ENCODE peak calls at places on chromosomes 7 and 10, in ten cellular contexts. A is endodermal cell, B is psoas muscle, J is HCT116, C is left ventricle myocardium inferior, M is Panc1, T is PC-9, Z is pancreas, R is OCI-LY7, N is left lung. P is an unnamed sample.

GRCh38 chr10:31959461-31960173 is 31.0 kb upstream of the ARHGAP12 start:
- DNase-seq in A (no peak), B (no peak), J (no peak), C (no peak), M (no peak), T (no peak), Z (peak; percentile 27), R (no peak), N (peak; percentile 48), P (no peak)

GRCh38 chr7:74477188-74477587 is 23.5 kb downstream of the GTF2IRD1 start:
- DNase-seq in A (no peak), B (no peak), J (no peak), C (no peak), M (no peak), T (peak; percentile 48), Z (no peak), R (no peak), N (no peak), P (no peak)

GRCh38 chr7:100602889-100603696 is 930 bp downstream of the PCOLCE start:
- DNase-seq in A (peak; percentile 90), B (peak; percentile 79), J (no peak), C (peak; percentile 84), M (no peak), T (no peak), Z (no peak), R (no peak), N (peak; percentile 71), P (no peak)

GRCh38 chr7:83610649-83611304 is 38.2 kb downstream of the SEMA3E start:
- DNase-seq in A (peak; percentile 56), B (no peak), J (no peak), C (no peak), M (no peak), T (no peak), Z (no peak), R (no peak), N (no peak), P (no peak)

GRCh38 chr10:105070980-105071379 is 429.9 kb downstream of the SORCS3 start:
- DNase-seq in A (no peak), B (no peak), J (no peak), C (no peak), M (no peak), T (no peak), Z (no peak), R (no peak), N (no peak), P (no peak)

GRCh38 chr10:48684463-48684791 is 246 bp upstream of the WDFY4 start:
- DNase-seq in A (no peak), B (no peak), J (no peak), C (no peak), M (no peak), T (no peak), Z (no peak), R (no peak), N (no peak), P (no peak)

GRCh38 chr10:103710490-103710889 is 144.9 kb downstream of the SH3PXD2A start:
- DNase-seq in A (no peak), B (no peak), J (no peak), C (no peak), M (no peak), T (peak; percentile 73), Z (no peak), R (no peak), N (no peak), P (no peak)

GRCh38 chr7:128030999-128031681 is at the start of gene LRRC4:
- DNase-seq in A (peak; percentile 83), B (no peak), J (no peak), C (no peak), M (no peak), T (no peak), Z (no peak), R (peak; percentile 30), N (peak; percentile 43), P (peak; percentile 8)

GRCh38 chr7:22672892-22673637 is 53.9 kb upstream of the IL6 start:
- DNase-seq in A (no peak), B (no peak), J (no peak), C (no peak), M (peak; percentile 78), T (peak; percentile 99), Z (no peak), R (no peak), N (no peak), P (no peak)

GRCh38 chr7:22675917-22676343 is 51.1 kb upstream of the IL6 start:
- DNase-seq in A (no peak), B (no peak), J (no peak), C (no peak), M (no peak), T (no peak), Z (no peak), R (no peak), N (no peak), P (peak; percentile 84)

GRCh38 chr7:22677680-22678079 is 49.3 kb upstream of the IL6 start:
- DNase-seq in A (no peak), B (no peak), J (no peak), C (no peak), M (no peak), T (no peak), Z (no peak), R (peak; percentile 6), N (no peak), P (no peak)

GRCh38 chr7:22675436-22675835 is 51.6 kb upstream of the IL6 start:
- DNase-seq in A (no peak), B (no peak), J (no peak), C (no peak), M (no peak), T (no peak), Z (no peak), R (no peak), N (no peak), P (no peak)

GRCh38 chr7:22676385-22676784 is 50.6 kb upstream of the IL6 start:
- DNase-seq in A (no peak), B (no peak), J (no peak), C (no peak), M (no peak), T (no peak), Z (no peak), R (no peak), N (no peak), P (no peak)
- H3K4me1 ChIP-seq in A (peaks cover 16% of the 10 kb centered on the region), B (no peaks in the 10 kb centered on the region), J (no peaks in the 10 kb centered on the region), C (peaks cover 6% of the 10 kb centered on the region), M (peaks cover 3% of the 10 kb centered on the region), T (peaks cover 30% of the 10 kb centered on the region), Z (no peaks in the 10 kb centered on the region), R (peaks cover 5% of the 10 kb centered on the region), N (no peaks in the 10 kb centered on the region), P (peaks cover 18% of the 10 kb centered on the region)

DNA sequence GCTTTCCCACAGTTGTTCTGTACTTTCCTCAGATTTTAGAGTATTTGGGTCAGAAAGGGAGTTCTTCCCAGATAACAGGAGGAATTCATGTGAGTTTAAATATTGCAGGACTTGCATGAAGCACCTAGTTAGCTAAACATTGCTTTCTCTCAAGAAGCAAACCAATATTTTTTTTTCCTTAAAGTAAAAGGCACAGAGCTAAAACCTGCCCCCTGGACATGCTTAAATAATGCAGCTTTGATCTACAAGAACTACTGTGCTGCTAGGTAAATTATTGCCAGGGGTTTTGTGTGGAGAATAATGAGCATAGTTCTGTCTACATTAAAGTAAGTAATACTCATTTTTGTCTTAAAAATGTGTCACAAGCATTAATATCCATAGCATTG is 542 bp upstream of the SOSTDC1 start:
- DNase-seq in A (no peak), B (no peak), J (no peak), C (no peak), M (no peak), T (no peak), Z (no peak), R (no peak), N (no peak), P (peak; percentile 0)
- H3K4me3 ChIP-seq in A (no peak overlapping the region), B (no peak overlapping the region), J (no peak overlapping the region), C (peak overlapping the region; percentile 44), M (peak overlapping the region; percentile 10), T (no peak overlapping the region), Z (no peak overlapping the region), R (no peak overlapping the region), N (no peak overlapping the region), P (no peak overlapping the region)

GRCh38 chr10:97139651-97140283 is 46.0 kb downstream of the SLIT1 start:
- DNase-seq in A (no peak), B (no peak), J (no peak), C (no peak), M (no peak), T (no peak), Z (no peak), R (no peak), N (no peak), P (no peak)

GRCh38 chr10:97138174-97138573 is 47.6 kb downstream of the SLIT1 start:
- DNase-seq in A (peak; percentile 79), B (no peak), J (peak; percentile 31), C (no peak), M (no peak), T (no peak), Z (no peak), R (peak; percentile 30), N (no peak), P (no peak)

GRCh38 chr10:97138777-97139317 is 46.9 kb downstream of the SLIT1 start:
- DNase-seq in A (peak; percentile 36), B (no peak), J (no peak), C (peak; percentile 22), M (no peak), T (no peak), Z (no peak), R (no peak), N (no peak), P (no peak)

GRCh38 chr10:97140284-97140846 is 45.4 kb downstream of the SLIT1 start:
- DNase-seq in A (no peak), B (no peak), J (no peak), C (no peak), M (no peak), T (no peak), Z (no peak), R (no peak), N (no peak), P (no peak)

DNA sequence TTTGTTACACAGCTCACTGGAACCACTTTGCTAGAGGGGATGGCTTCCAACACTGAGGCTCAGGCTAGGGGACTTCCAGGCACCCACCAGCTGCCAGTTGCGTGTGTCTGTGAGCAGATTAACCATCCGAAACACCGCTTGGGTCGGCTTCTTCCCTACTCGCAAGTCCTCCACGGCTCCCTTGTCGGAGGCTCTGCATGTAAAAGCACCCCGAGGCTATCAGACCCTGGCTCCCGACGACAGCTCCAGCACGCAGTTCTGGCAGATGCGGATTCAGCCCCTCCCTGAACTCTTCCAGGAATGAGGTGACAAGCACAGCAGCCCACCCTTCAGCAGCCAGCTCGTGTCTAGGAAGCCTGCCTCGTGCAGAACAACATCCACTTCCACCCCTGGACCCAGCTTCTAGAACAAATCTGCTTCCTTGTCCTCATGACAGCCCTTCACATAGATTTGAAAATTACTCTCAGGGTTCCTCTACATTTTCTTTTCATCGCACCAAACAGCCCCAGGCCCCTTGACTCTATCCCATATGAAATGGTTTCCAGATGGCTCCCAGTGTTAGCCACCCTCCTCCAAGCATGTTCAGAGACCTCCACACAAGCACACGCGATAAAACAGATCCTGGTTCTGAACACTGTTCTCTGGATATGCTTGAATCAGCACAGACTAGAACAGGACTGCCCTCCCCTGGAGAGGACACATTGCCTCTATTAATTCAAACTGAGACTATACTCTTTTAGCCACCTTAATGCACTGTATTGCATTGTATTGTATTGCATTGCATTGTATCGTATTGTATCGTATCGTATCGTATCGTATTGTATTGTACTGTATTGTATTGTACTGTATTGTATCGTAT is 44.6 kb downstream of the SLIT1 start:
- DNase-seq in A (peak; percentile 67), B (no peak), J (no peak), C (no peak), M (no peak), T (no peak), Z (no peak), R (no peak), N (no peak), P (no peak)
- H3K27ac ChIP-seq in A (peak overlapping the region; percentile 82), B (no peak overlapping the region), J (no peak overlapping the region), C (no peak overlapping the region), M (no peak overlapping the region), T (no peak overlapping the region), Z (no peak overlapping the region), R (no peak overlapping the region), N (no peak overlapping the region), P (no peak overlapping the region)

DNA sequence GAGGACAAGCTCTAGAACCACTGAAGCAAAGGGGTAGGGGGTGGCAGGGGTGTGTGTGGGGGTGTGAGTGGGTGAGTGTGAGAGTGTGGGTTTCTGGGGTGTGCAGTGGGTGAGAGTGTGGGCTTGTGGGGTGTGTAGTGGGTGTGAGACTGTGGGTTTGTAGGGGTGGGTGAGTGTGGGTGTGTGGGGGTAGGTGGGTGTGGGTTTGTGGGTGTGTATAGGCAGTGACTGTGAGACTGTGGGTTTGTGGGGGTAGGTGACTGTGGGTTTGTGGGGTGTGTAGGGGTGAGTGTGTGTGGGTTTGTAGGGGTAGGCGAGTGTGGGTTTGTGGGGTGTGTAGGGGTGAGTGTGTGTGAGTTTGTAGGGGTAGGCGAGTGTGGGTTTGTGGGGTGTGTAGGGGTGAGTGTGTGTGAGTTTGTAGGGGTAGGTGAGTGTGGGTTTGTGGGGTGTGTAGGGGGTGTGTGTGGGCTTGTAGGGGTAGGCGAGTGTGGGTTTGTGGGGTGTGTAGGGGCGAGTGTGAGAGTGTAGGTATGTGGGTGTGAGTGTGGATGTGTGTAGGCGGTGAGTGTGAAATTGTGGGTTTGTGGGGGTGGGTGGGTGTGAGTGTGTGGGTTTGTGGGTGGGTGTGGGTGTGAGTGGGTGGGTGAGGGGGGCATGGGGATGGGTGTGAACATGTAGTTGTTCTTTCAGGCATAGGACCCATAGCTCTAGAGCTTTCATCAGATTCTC is 8.8 kb downstream of the NOS3 start:
- DNase-seq in A (no peak), B (no peak), J (no peak), C (no peak), M (no peak), T (no peak), Z (no peak), R (no peak), N (no peak), P (no peak)
- H3K4me1 ChIP-seq in A (peaks cover 2% of the 10 kb centered on the region), B (no peaks in the 10 kb centered on the region), J (no peaks in the 10 kb centered on the region), C (peaks cover 17% of the 10 kb centered on the region), M (no peaks in the 10 kb centered on the region), T (peaks cover 14% of the 10 kb centered on the region), Z (no peaks in the 10 kb centered on the region), R (peaks cover 15% of the 10 kb centered on the region), N (no peaks in the 10 kb centered on the region), P (peaks cover 8% of the 10 kb centered on the region)

P was measured in naive thymus-derived CD4-positive, alpha-beta T cell.